ENCODE peak calls at places on chromosomes 3 and 15, in six cellular contexts. W is esophagus squamous epithelium, Q is transverse colon, Z is prostate gland, R is heart left ventricle, F is Peyer's patch. V is an unnamed sample.

GRCh38 chr3:57094011-57094535 is 33.6 kb downstream of the SPATA12 start:
- DNase-seq in W (no peak), Q (no peak), Z (no peak), R (no peak), F (no peak), V (no peak)

GRCh38 chr15:67066041-67067021 is 929 bp downstream of the SMAD3 start:
- DNase-seq in W (no peak), Q (no peak), Z (no peak), R (no peak), F (no peak), V (no peak)

GRCh38 chr15:61989698-61990097 is 70.5 kb downstream of the VPS13C start:
- DNase-seq in W (no peak), Q (no peak), Z (no peak), R (no peak), F (no peak), V (no peak)

GRCh38 chr15:63986751-63987341 is 59.4 kb downstream of the DAPK2 start:
- DNase-seq in W (no peak), Q (peak; percentile 27), Z (no peak), R (no peak), F (peak; percentile 66), V (no peak)

GRCh38 chr3:124558898-124559649 is 171.2 kb upstream of the UMPS start:
- DNase-seq in W (no peak), Q (peak; percentile 79), Z (peak; percentile 29), R (peak; percentile 75), F (peak; percentile 86), V (peak; percentile 88)

GRCh38 chr15:62606376-62607164 is 436.0 kb upstream of the TPM1 start:
- DNase-seq in W (no peak), Q (no peak), Z (no peak), R (no peak), F (no peak), V (no peak)

GRCh38 chr15:98798375-98798893 is 150.1 kb downstream of the IGF1R start:
- DNase-seq in W (no peak), Q (no peak), Z (no peak), R (no peak), F (no peak), V (no peak)

GRCh38 chr3:153165211-153165815 is 3.3 kb downstream of the RAP2B start:
- DNase-seq in W (no peak), Q (no peak), Z (no peak), R (no peak), F (no peak), V (no peak)

GRCh38 chr3:10514407-10515069 is 9.2 kb upstream of the ATP2B2 start:
- DNase-seq in W (no peak), Q (no peak), Z (no peak), R (no peak), F (no peak), V (no peak)

GRCh38 chr15:65082303-65082958 is 5.9 kb downstream of the KBTBD13 start:
- DNase-seq in W (no peak), Q (peak; percentile 69), Z (peak; percentile 22), R (no peak), F (peak; percentile 69), V (no peak)

GRCh38 chr3:154730221-154730620 is 300.2 kb upstream of the GPR149 start:
- DNase-seq in W (no peak), Q (no peak), Z (no peak), R (no peak), F (no peak), V (no peak)

GRCh38 chr3:161559177-161559998 is 62.8 kb downstream of the OTOL1 start:
- DNase-seq in W (no peak), Q (no peak), Z (no peak), R (no peak), F (no peak), V (peak; percentile 47)

GRCh38 chr3:29171583-29171990 is 109.3 kb upstream of the RBMS3 start:
- DNase-seq in W (no peak), Q (no peak), Z (no peak), R (no peak), F (no peak), V (no peak)

GRCh38 chr3:194381460-194381875 is 11.9 kb upstream of the LRRC15 start:
- DNase-seq in W (no peak), Q (no peak), Z (no peak), R (no peak), F (peak; percentile 36), V (no peak)

GRCh38 chr3:128060473-128061381 is 8.5 kb downstream of the SEC61A1 start:
- DNase-seq in W (no peak), Q (no peak), Z (no peak), R (no peak), F (no peak), V (no peak)
- TF ChIP-seq POLR2A in W (no peak), Q (no peak), Z (no peak), R (no peak), F (no peak), V (no peak)

GRCh38 chr15:77525411-77525811 is 104.7 kb downstream of the HMG20A start:
- DNase-seq in W (no peak), Q (no peak), Z (no peak), R (no peak), F (no peak), V (no peak)

GRCh38 chr15:77527164-77527778 is 105.4 kb downstream of the LINGO1 start:
- DNase-seq in W (no peak), Q (no peak), Z (no peak), R (peak; percentile 83), F (no peak), V (no peak)

GRCh38 chr15:77527831-77528231 is 104.9 kb downstream of the LINGO1 start:
- DNase-seq in W (no peak), Q (no peak), Z (no peak), R (peak; percentile 73), F (no peak), V (no peak)

GRCh38 chr15:77525907-77526581 is 105.4 kb downstream of the HMG20A start:
- DNase-seq in W (no peak), Q (no peak), Z (no peak), R (no peak), F (no peak), V (no peak)

GRCh38 chr15:77526582-77527163 is 106.0 kb downstream of the HMG20A start:
- DNase-seq in W (no peak), Q (no peak), Z (no peak), R (no peak), F (no peak), V (no peak)
- H3K27ac ChIP-seq in W (peak overlapping the region; percentile 39), Q (no peak overlapping the region), Z (no peak overlapping the region), R (peak overlapping the region; percentile 71), F (peak overlapping the region; percentile 27), V (peak overlapping the region; percentile 20)

GRCh38 chr15:68232937-68233336 is 3.4 kb upstream of the CLN6 start:
- DNase-seq in W (no peak), Q (no peak), Z (peak; percentile 3), R (no peak), F (no peak), V (no peak)

GRCh38 chr15:68228971-68229385 is 550 bp downstream of the CLN6 start:
- DNase-seq in W (no peak), Q (no peak), Z (no peak), R (no peak), F (no peak), V (no peak)

GRCh38 chr15:68230157-68231100 is 901 bp upstream of the CLN6 start:
- DNase-seq in W (no peak), Q (peak; percentile 30), Z (peak; percentile 14), R (no peak), F (peak; percentile 74), V (peak; percentile 36)

GRCh38 chr15:68229386-68230156 is at the start of gene CLN6:
- DNase-seq in W (peak; percentile 18), Q (peak; percentile 87), Z (peak; percentile 72), R (peak; percentile 91), F (peak; percentile 91), V (peak; percentile 87)

DNA sequence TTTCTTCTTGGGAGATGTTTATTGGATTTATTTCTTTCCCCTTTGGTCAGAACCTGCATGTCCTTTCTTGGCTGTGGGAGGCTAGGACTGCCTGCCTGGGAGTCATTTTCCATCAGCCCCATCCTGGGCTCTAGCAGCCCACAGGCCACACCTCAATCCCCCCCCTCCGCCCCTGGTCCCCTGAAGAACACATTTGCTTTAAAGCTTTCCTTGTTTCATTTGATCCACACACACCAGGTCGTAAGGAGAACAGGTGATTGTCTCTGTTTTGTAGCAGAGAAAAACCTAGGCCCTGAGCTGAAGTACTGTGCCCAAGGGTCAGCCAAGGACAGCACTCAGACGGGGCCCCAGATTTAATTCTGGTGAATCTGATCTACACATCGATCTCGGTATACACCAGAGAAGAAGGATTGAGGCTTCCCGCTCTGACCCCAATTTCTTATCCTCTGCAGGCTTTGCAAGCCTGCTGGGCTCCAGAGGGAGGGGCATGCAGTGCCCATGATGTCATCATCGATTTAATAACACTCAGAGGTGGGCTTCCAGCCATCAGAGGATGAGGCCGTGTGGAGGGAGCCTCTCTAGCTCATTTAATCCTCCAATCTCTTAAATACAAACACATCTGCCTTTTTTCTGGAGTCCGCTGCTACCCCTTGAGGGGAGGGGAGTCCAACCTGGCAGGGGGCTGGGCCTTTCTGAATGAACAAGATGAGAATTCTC is 1.7 kb upstream of the CLN6 start:
- DNase-seq in W (no peak), Q (no peak), Z (peak; percentile 2), R (no peak), F (no peak), V (no peak)
- H3K4me1 ChIP-seq in W (peaks cover 19% of the 10 kb centered on the region), Q (peaks cover 7% of the 10 kb centered on the region), Z (no peaks in the 10 kb centered on the region), R (peaks cover 42% of the 10 kb centered on the region), F (peaks cover 41% of the 10 kb centered on the region), V (peaks cover 18% of the 10 kb centered on the region)

DNA sequence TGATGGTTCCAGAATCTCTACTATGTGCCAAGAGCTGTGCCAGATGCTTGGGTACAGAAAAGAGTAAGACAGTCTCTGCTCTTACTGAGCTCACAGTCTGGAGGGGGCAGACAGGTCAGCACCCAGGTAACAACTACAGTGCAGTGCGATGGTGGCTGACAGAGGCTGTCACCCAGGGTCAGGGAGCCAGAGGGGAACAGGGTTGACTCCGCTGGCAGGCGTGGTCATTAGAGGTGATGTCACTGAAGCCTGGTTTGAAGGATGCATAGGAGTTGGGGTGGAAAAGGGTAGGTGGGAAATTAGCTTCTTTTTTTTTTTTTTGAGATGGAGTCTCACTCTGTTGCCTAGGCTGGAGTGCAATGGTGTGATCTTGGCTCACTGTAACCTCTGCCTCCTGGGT is 31.5 kb downstream of the GNB5 start:
- DNase-seq in W (no peak), Q (no peak), Z (no peak), R (no peak), F (no peak), V (no peak)
- TF ChIP-seq POLR2A in W (no peak), Q (no peak), Z (no peak), R (no peak), F (no peak), V (no peak)

GRCh38 chr3:15315003-15315402 is 17.4 kb downstream of the SH3BP5 start:
- DNase-seq in W (no peak), Q (no peak), Z (no peak), R (no peak), F (peak; percentile 44), V (no peak)

GRCh38 chr3:15319127-15319526 is 13.3 kb downstream of the SH3BP5 start:
- DNase-seq in W (no peak), Q (no peak), Z (no peak), R (no peak), F (peak; percentile 0), V (no peak)

GRCh38 chr3:15319575-15319974 is 12.8 kb downstream of the SH3BP5 start:
- DNase-seq in W (no peak), Q (no peak), Z (no peak), R (no peak), F (peak; percentile 57), V (peak; percentile 55)

GRCh38 chr3:15318661-15319060 is 13.7 kb downstream of the SH3BP5 start:
- DNase-seq in W (no peak), Q (no peak), Z (no peak), R (no peak), F (peak; percentile 41), V (no peak)

DNA sequence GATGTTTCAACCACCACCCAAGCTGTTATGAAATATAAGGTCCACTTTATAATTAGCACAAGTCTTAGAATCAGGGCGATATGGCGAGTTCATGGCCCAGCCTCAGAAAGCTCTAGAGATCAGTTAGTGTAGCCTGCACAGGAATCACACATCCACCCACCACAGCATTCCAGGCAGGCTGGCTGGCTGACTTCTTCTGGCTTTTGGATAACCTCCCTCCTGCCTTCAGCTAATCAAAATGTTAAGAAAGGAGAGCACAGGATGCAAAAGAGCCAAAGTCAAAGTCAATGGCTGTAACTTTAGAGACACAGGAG is 15.3 kb downstream of the SH3BP5 start:
- DNase-seq in W (no peak), Q (no peak), Z (no peak), R (no peak), F (peak; percentile 44), V (peak; percentile 55)
- H3K27ac ChIP-seq in W (peak overlapping the region; percentile 67), Q (peak overlapping the region; percentile 76), Z (no peak overlapping the region), R (no peak overlapping the region), F (peak overlapping the region; percentile 1), V (peak overlapping the region; percentile 88)